ENCODE peak calls at places on chromosomes 3 and 15, in nine cellular contexts. C is NT2/D1, H is neural progenitor cell, D is fibroblast of lung, L is MM.1S, T is HCT116, W is HepG2, N is mesenchymal stem cell, P is IMR-90. Y is an unnamed sample.

GRCh38 chr15:85690546-85691226 is 104.0 kb downstream of the KLHL25 start:
- DNase-seq in C (no peak), H (no peak), D (no peak), L (peak), T (no peak), W (no peak), N (no peak), P (no peak), Y (no peak)

GRCh38 chr3:170636609-170637008 is 50.7 kb upstream of the SLC7A14 start:
- DNase-seq in C (no peak), H (no peak), D (no peak), L (no peak), T (no peak), W (no peak), N (no peak), P (no peak), Y (no peak)

GRCh38 chr3:3631114-3631513 is 168.1 kb upstream of the LRRN1 start:
- DNase-seq in C (no peak), H (no peak), D (peak), L (no peak), T (no peak), W (no peak), N (no peak), P (peak), Y (no peak)

GRCh38 chr15:90839187-90840071 is 29.0 kb upstream of the FURIN start:
- DNase-seq in C (peak), H (peak), D (peak), L (peak), T (no peak), W (peak), N (no peak), P (peak), Y (no peak)

GRCh38 chr3:126424039-126424717 is 29.5 kb downstream of the CFAP100 start:
- DNase-seq in C (no peak), H (no peak), D (no peak), L (no peak), T (no peak), W (no peak), N (no peak), P (no peak), Y (no peak)

GRCh38 chr15:92809880-92810361 is 90.2 kb upstream of the CHD2 start:
- DNase-seq in C (no peak), H (peak), D (peak), L (peak), T (no peak), W (no peak), N (peak), P (peak), Y (peak)

GRCh38 chr15:69497634-69498033 is 45.0 kb downstream of the RPLP1 start:
- DNase-seq in C (no peak), H (no peak), D (no peak), L (no peak), T (no peak), W (no peak), N (no peak), P (no peak), Y (no peak)

GRCh38 chr3:119205209-119205608 is 31.8 kb downstream of the UPK1B start:
- DNase-seq in C (no peak), H (no peak), D (no peak), L (no peak), T (no peak), W (no peak), N (no peak), P (no peak), Y (no peak)

GRCh38 chr3:126287171-126287535 is 70.1 kb downstream of the KLF15 start:
- DNase-seq in C (no peak), H (no peak), D (no peak), L (no peak), T (no peak), W (no peak), N (no peak), P (no peak), Y (no peak)

DNA sequence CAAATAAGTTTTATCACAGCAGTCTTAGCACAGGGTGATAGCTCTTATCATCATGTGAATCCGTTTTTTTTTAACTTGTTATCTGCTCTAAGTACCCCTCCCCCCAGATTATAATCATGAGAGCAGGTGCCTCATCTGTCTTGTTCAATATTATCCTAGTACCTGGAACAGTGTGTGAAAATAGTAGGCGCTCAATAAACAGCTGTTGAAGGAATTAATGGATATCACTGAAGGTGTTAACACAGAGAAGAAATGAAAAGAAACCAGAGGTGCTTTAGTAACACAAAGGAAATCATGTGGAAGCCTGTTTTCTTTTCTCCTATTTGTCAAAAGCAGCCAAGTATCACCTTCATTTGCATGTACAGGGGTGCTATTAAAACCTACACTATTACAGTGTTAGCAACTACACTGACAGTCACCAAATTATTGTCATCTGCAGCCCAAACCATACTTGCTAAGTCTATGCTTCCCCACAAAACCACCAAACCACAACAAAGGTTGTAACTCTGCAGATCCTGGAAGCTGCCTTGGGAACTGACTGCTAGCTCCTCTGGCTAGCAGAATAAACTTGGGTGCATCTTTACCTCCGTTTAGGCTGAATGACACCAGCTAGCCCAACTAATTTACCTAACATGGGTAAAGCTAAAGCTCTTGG is 2.9 kb downstream of the XPC start:
- DNase-seq in C (no peak), H (no peak), D (peak), L (peak), T (no peak), W (no peak), N (peak), P (peak), Y (peak)
- H3K4me3 ChIP-seq in C (no peak), H (no peak), D (no peak), L (peak), T (no peak), W (no peak), N (no peak), P (no peak), Y (no peak)

GRCh38 chr15:63135804-63136203 is 14.1 kb downstream of the LACTB start:
- DNase-seq in C (no peak), H (no peak), D (peak), L (no peak), T (no peak), W (no peak), N (peak), P (peak), Y (peak)
- H3K9ac ChIP-seq in C (no peak), H (no peak), D (no peak), L (no peak), T (no peak), W (no peak), N (peak), P (peak), Y (no peak)

GRCh38 chr15:56174649-56175048 is 69.0 kb downstream of the RFX7 start:
- DNase-seq in C (no peak), H (no peak), D (no peak), L (no peak), T (no peak), W (no peak), N (no peak), P (no peak), Y (no peak)
- H3K4me3 ChIP-seq in C (no peak), H (no peak), D (no peak), L (no peak), T (no peak), W (no peak), N (no peak), P (no peak), Y (no peak)

DNA sequence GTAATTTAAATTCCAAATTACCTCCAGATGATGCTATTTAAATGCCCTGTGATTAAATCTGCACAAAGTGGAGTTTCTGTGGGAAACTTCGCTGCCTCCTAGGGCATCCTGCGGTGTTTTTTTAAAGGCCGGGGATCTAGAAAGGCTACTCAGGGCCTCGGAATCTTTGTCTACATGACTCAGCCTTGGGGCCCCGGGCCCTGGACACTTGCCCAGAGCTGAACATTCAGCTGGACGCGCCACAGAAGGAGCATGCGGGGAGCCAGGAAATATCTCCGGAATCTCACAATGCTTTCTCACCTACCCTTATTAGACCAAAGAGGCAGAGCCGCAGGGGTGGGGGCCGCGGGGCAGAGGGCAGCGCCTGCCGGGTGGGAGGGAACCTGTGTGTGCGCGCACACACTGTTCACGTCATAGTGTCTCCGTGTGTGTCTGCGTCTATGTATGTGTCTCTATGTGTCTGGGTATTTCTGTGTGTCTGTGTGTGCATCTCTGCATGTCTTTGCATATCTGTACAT is 145.5 kb upstream of the TPM1 start:
- DNase-seq in C (no peak), H (peak), D (peak), L (no peak), T (peak), W (peak), N (peak), P (peak), Y (peak)
- H3K9ac ChIP-seq in C (no peak), H (no peak), D (no peak), L (no peak), T (peak), W (peak), N (peak), P (peak), Y (peak)

GRCh38 chr3:136802481-136802996 is 16.4 kb upstream of the SLC35G2 start:
- DNase-seq in C (no peak), H (no peak), D (peak), L (no peak), T (peak), W (no peak), N (peak), P (peak), Y (peak)
- H3K4me3 ChIP-seq in C (no peak), H (no peak), D (no peak), L (no peak), T (peak), W (no peak), N (no peak), P (no peak), Y (no peak)

GRCh38 chr3:138367912-138368311 is 19.5 kb downstream of the MRAS start:
- DNase-seq in C (no peak), H (peak), D (peak), L (no peak), T (no peak), W (no peak), N (no peak), P (peak), Y (no peak)
- H3K9ac ChIP-seq in C (no peak), H (no peak), D (no peak), L (no peak), T (no peak), W (no peak), N (peak), P (no peak), Y (no peak)